ENCODE peak calls at places on chromosomes 2 and 18, in eight cellular contexts. P is NCI-H1105 treated with DMSO at 0.1 percent for 48 hours, K is epithelial cell of esophagus, M is Right ventricle myocardium superior, I is anterior cingulate cortex, A is DMS153, W is midbrain, B is nucleus accumbens. X is an unnamed sample.

GRCh38 chr18:58218111-58218510 is 174.1 kb downstream of the NEDD4L start:
- DNase-seq in P (no peak), K (peak), M (no peak), I (no peak), A (no peak), W (no peak), B (no peak), X (no peak)

GRCh38 chr2:60510713-60511112 is 42.7 kb downstream of the BCL11A start:
- DNase-seq in P (peak), K (no peak), M (no peak), I (no peak), A (no peak), W (no peak), B (no peak), X (no peak)

GRCh38 chr2:128500136-128500800 is 181.6 kb upstream of the HS6ST1 start:
- DNase-seq in P (no peak), K (no peak), M (no peak), I (no peak), A (no peak), W (no peak), B (no peak), X (no peak)

GRCh38 chr2:128310094-128310716 is 8.5 kb downstream of the HS6ST1 start:
- DNase-seq in P (no peak), K (no peak), M (no peak), I (no peak), A (no peak), W (no peak), B (no peak), X (no peak)

GRCh38 chr2:108949316-108950299 is 39.4 kb downstream of the EDAR start:
- DNase-seq in P (no peak), K (no peak), M (no peak), I (no peak), A (no peak), W (no peak), B (no peak), X (no peak)

GRCh38 chr2:85797959-85798358 is 44.2 kb downstream of the ATOH8 start:
- DNase-seq in P (no peak), K (peak), M (no peak), I (no peak), A (no peak), W (peak), B (peak), X (no peak)

GRCh38 chr2:48249093-48249492 is 280.9 kb upstream of the STON1 start:
- DNase-seq in P (no peak), K (no peak), M (no peak), I (no peak), A (no peak), W (no peak), B (no peak), X (no peak)

GRCh38 chr18:58721586-58722160 is 50.4 kb downstream of the MALT1 start:
- DNase-seq in P (no peak), K (no peak), M (peak), I (no peak), A (no peak), W (no peak), B (no peak), X (no peak)

GRCh38 chr2:203340791-203341487 is 12.7 kb downstream of the ABI2 start:
- DNase-seq in P (no peak), K (peak), M (no peak), I (no peak), A (no peak), W (no peak), B (no peak), X (peak)

GRCh38 chr18:8231316-8231715 is 377.9 kb upstream of the RAB12 start:
- DNase-seq in P (no peak), K (no peak), M (no peak), I (no peak), A (no peak), W (no peak), B (no peak), X (no peak)

GRCh38 chr18:79367480-79367879 is 28.2 kb upstream of the NFATC1 start:
- DNase-seq in P (no peak), K (no peak), M (no peak), I (no peak), A (no peak), W (no peak), B (no peak), X (no peak)

GRCh38 chr2:60463249-60463648 is 90.2 kb downstream of the BCL11A start:
- DNase-seq in P (peak), K (no peak), M (peak), I (no peak), A (no peak), W (peak), B (peak), X (no peak)

GRCh38 chr18:12995952-12996477 is 4.9 kb downstream of the CEP192 start:
- DNase-seq in P (no peak), K (no peak), M (no peak), I (no peak), A (no peak), W (no peak), B (no peak), X (no peak)

GRCh38 chr18:79921984-79922965 is 29.2 kb downstream of the SLC66A2 start:
- DNase-seq in P (no peak), K (no peak), M (no peak), I (no peak), A (no peak), W (no peak), B (no peak), X (no peak)

GRCh38 chr2:170214309-170214902 is 36.5 kb downstream of the MYO3B start:
- DNase-seq in P (no peak), K (no peak), M (no peak), I (no peak), A (no peak), W (no peak), B (no peak), X (no peak)

GRCh38 chr2:162282765-162283425 is 35.6 kb downstream of the IFIH1 start:
- DNase-seq in P (no peak), K (no peak), M (no peak), I (no peak), A (no peak), W (no peak), B (no peak), X (no peak)

GRCh38 chr2:9140570-9141378 is 65.8 kb upstream of the ASAP2 start:
- DNase-seq in P (no peak), K (no peak), M (no peak), I (no peak), A (no peak), W (no peak), B (no peak), X (no peak)

GRCh38 chr2:76711490-76711889 is 810.7 kb downstream of the LRRTM4 start:
- DNase-seq in P (peak), K (no peak), M (no peak), I (no peak), A (no peak), W (no peak), B (no peak), X (no peak)

GRCh38 chr2:205060269-205060668 is 515.0 kb downstream of the PARD3B start:
- DNase-seq in P (no peak), K (peak), M (no peak), I (no peak), A (no peak), W (no peak), B (no peak), X (peak)